ENCODE peak calls at places on chromosomes 11 and 22, in ten cellular contexts. B is skeletal muscle cell; Y is testis; V is CD4-positive, CD25-positive, alpha-beta regulatory T cell; Z is dorsolateral prefrontal cortex; R is tibial nerve; X is left ventricle myocardium inferior; D is small intestine; H is BE2C; S is GM23338. E is an unnamed sample.

GRCh38 chr22:30205281-30206115 is 41.1 kb downstream of the LIF start:
- DNase-seq in B (peak; percentile 99), Y (peak; percentile 30), V (no peak), Z (no peak), R (peak; percentile 53), X (peak; percentile 49), D (no peak), H (peak; percentile 39), S (no peak), E (no peak)

GRCh38 chr11:8017894-8018741 is 31.0 kb downstream of the EIF3F start:
- DNase-seq in B (no peak), Y (peak; percentile 49), V (no peak), Z (no peak), R (no peak), X (no peak), D (no peak), H (no peak), S (peak; percentile 43), E (no peak)

GRCh38 chr11:9001736-9002135 is 2.1 kb downstream of the NRIP3 start:
- DNase-seq in B (peak; percentile 60), Y (no peak), V (no peak), Z (no peak), R (no peak), X (no peak), D (no peak), H (no peak), S (no peak), E (no peak)

GRCh38 chr11:2788751-2789140 is 89.0 kb upstream of the KCNQ1OT1 start:
- DNase-seq in B (no peak), Y (no peak), V (no peak), Z (peak; percentile 17), R (no peak), X (peak; percentile 11), D (peak; percentile 20), H (no peak), S (no peak), E (no peak)

GRCh38 chr11:125553357-125553756 is 15.9 kb upstream of the EI24 start:
- DNase-seq in B (no peak), Y (no peak), V (no peak), Z (no peak), R (no peak), X (no peak), D (no peak), H (no peak), S (no peak), E (no peak)

GRCh38 chr22:35070451-35071093 is 4.6 kb downstream of the ISX start:
- DNase-seq in B (no peak), Y (no peak), V (no peak), Z (no peak), R (no peak), X (no peak), D (peak; percentile 43), H (no peak), S (no peak), E (no peak)

GRCh38 chr11:12243511-12243910 is 133.1 kb downstream of the MICAL2 start:
- DNase-seq in B (no peak), Y (no peak), V (no peak), Z (no peak), R (no peak), X (no peak), D (no peak), H (no peak), S (no peak), E (no peak)

GRCh38 chr11:10304495-10305261 is at the start of gene ADM:
- DNase-seq in B (peak; percentile 81), Y (peak; percentile 91), V (no peak), Z (peak; percentile 72), R (peak; percentile 90), X (peak; percentile 91), D (peak; percentile 86), H (peak; percentile 74), S (peak; percentile 93), E (no peak)

GRCh38 chr11:20672575-20672974 is 3.2 kb downstream of the NELL1 start:
- DNase-seq in B (no peak), Y (no peak), V (no peak), Z (no peak), R (no peak), X (no peak), D (peak; percentile 14), H (no peak), S (peak; percentile 64), E (no peak)

GRCh38 chr11:61004841-61005240 is 33.4 kb downstream of the CD6 start:
- DNase-seq in B (no peak), Y (peak; percentile 60), V (peak; percentile 45), Z (no peak), R (no peak), X (no peak), D (peak; percentile 29), H (no peak), S (no peak), E (no peak)

GRCh38 chr22:19431641-19432091 is at the start of gene HIRA:
- DNase-seq in B (peak; percentile 19), Y (peak; percentile 70), V (peak; percentile 88), Z (peak; percentile 83), R (peak; percentile 62), X (peak; percentile 84), D (peak; percentile 76), H (peak; percentile 86), S (peak; percentile 84), E (no peak)

GRCh38 chr11:86978756-86979608 is 23.8 kb upstream of the FZD4 start:
- DNase-seq in B (no peak), Y (no peak), V (peak; percentile 27), Z (no peak), R (peak; percentile 63), X (no peak), D (peak; percentile 38), H (no peak), S (peak; percentile 44), E (no peak)

GRCh38 chr11:124724854-124725718 is 14.7 kb upstream of the NRGN start:
- DNase-seq in B (no peak), Y (no peak), V (no peak), Z (no peak), R (no peak), X (no peak), D (peak; percentile 70), H (peak; percentile 27), S (no peak), E (no peak)

GRCh38 chr11:95256204-95256819 is 25.3 kb upstream of the SESN3 start:
- DNase-seq in B (no peak), Y (no peak), V (no peak), Z (no peak), R (no peak), X (no peak), D (no peak), H (no peak), S (no peak), E (no peak)

GRCh38 chr11:95255523-95256165 is 24.6 kb upstream of the SESN3 start:
- DNase-seq in B (no peak), Y (no peak), V (no peak), Z (no peak), R (no peak), X (no peak), D (no peak), H (no peak), S (peak; percentile 74), E (no peak)

GRCh38 chr11:95257596-95257995 is 26.6 kb upstream of the SESN3 start:
- DNase-seq in B (no peak), Y (no peak), V (no peak), Z (no peak), R (no peak), X (no peak), D (no peak), H (no peak), S (no peak), E (no peak)

GRCh38 chr11:95248666-95249467 is 17.9 kb upstream of the SESN3 start:
- DNase-seq in B (no peak), Y (no peak), V (no peak), Z (no peak), R (no peak), X (no peak), D (no peak), H (no peak), S (peak; percentile 70), E (peak; percentile 49)

DNA sequence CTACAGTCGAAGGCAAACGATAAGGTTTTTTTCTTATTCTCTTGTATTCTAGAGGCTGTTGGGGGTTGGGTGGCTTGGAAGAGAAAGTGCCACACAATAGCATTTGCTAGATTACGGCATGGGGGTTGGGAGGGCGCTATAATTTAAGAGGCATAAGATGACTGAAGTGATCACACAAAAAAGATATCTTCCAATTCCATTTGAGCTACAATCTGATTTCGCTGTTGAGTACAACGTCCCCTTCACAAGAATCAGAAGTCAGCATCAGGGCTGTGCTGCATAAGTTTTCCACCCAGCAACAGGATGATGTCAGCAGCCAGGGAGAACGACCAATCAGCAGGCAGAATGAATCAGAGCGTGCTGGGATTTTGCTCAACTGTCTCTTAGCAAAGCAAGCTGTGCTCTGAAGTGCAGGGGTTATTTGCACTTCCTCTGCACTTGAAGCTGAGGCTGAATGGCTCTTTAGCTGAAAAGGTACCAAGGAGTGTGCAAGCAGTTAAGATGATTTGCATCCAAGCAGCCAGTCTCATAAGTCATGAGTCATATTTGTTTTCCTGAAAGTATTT is 23.2 kb upstream of the SESN3 start:
- DNase-seq in B (peak; percentile 80), Y (peak; percentile 91), V (peak; percentile 87), Z (peak; percentile 89), R (peak; percentile 84), X (peak; percentile 67), D (peak; percentile 92), H (peak; percentile 85), S (peak; percentile 82), E (peak; percentile 95)
- H3K4me3 ChIP-seq in B (peak overlapping the region; percentile 29), Y (no peak overlapping the region), V (peak overlapping the region; percentile 93), Z (peak overlapping the region; percentile 5), R (peak overlapping the region; percentile 45), X (peak overlapping the region; percentile 51), D (peak overlapping the region; percentile 30), H (peak overlapping the region; percentile 35), S (peak overlapping the region; percentile 14), E (peak overlapping the region; percentile 37)

GRCh38 chr22:29011868-29012428 is 49.7 kb downstream of the C22orf31 start:
- DNase-seq in B (no peak), Y (no peak), V (no peak), Z (peak; percentile 67), R (no peak), X (no peak), D (peak; percentile 90), H (no peak), S (no peak), E (no peak)
- H3K4me3 ChIP-seq in B (no peak overlapping the region), Y (no peak overlapping the region), V (no peak overlapping the region), Z (no peak overlapping the region), R (no peak overlapping the region), X (no peak overlapping the region), D (no peak overlapping the region), H (no peak overlapping the region), S (no peak overlapping the region), E (no peak overlapping the region)

GRCh38 chr11:116501728-116502127 is 271.1 kb downstream of the BUD13 start:
- DNase-seq in B (no peak), Y (no peak), V (no peak), Z (no peak), R (no peak), X (no peak), D (no peak), H (no peak), S (no peak), E (no peak)
- H3K4me3 ChIP-seq in B (no peak overlapping the region), Y (no peak overlapping the region), V (no peak overlapping the region), Z (no peak overlapping the region), R (no peak overlapping the region), X (no peak overlapping the region), D (no peak overlapping the region), H (no peak overlapping the region), S (peak overlapping the region; percentile 51), E (no peak overlapping the region)

DNA sequence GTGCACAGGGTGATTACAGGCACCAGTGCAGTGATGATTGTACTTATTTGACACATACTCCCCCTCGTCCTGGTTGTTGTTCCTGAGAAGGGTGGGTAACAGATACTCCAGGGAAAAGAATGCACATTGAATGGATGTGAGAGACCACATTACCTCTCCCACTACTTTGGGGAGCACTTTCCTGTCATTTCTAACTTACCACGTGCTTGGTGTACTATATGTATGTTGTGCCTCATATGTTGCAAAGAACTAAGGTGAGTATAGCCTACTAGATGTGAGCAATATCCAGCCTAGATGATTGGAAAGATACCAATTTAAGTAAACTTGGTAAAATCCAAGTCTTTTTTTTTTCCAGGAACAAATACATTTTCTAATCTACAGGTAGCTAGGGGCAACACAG is 14.3 kb upstream of the SCARF2 start:
- DNase-seq in B (no peak), Y (no peak), V (no peak), Z (no peak), R (no peak), X (no peak), D (no peak), H (no peak), S (no peak), E (no peak)
- H3K4me3 ChIP-seq in B (no peak overlapping the region), Y (no peak overlapping the region), V (no peak overlapping the region), Z (no peak overlapping the region), R (no peak overlapping the region), X (no peak overlapping the region), D (no peak overlapping the region), H (no peak overlapping the region), S (no peak overlapping the region), E (no peak overlapping the region)

E was measured in GM12864.